ENCODE peak calls at places on chromosomes 13 and 19, in five cellular contexts. One of them, this sample, is unnamed.

GRCh38 chr13:48829536-48829935 is 146.2 kb upstream of the FNDC3A start:
- DNase-seq in PC-3: no peak
- DNase-seq in SK-N-SH: no peak
- DNase-seq in neural progenitor cell: no peak
- DNase-seq in GM23338: no peak
- DNase-seq in this sample: peak; percentile 18

GRCh38 chr13:45718063-45718462 is 15.9 kb downstream of the CBY2 start:
- DNase-seq in PC-3: peak; percentile 41
- DNase-seq in SK-N-SH: peak; percentile 48
- DNase-seq in neural progenitor cell: peak; percentile 70
- DNase-seq in GM23338: peak; percentile 85
- DNase-seq in this sample: peak; percentile 7

GRCh38 chr13:41590643-41591042 is 133.3 kb downstream of the RGCC start:
- DNase-seq in PC-3: peak; percentile 72
- DNase-seq in SK-N-SH: no peak
- DNase-seq in neural progenitor cell: no peak
- DNase-seq in GM23338: no peak
- DNase-seq in this sample: peak; percentile 93

GRCh38 chr19:52176574-52176973 is 5.2 kb upstream of the ZNF836 start:
- DNase-seq in PC-3: no peak
- DNase-seq in SK-N-SH: no peak
- DNase-seq in neural progenitor cell: peak; percentile 29
- DNase-seq in GM23338: peak; percentile 49
- DNase-seq in this sample: no peak

GRCh38 chr19:15305582-15306334 is 26.6 kb downstream of the BRD4 start:
- DNase-seq in PC-3: no peak
- DNase-seq in SK-N-SH: no peak
- DNase-seq in neural progenitor cell: no peak
- DNase-seq in GM23338: no peak
- DNase-seq in this sample: no peak

GRCh38 chr19:38340927-38341326 is 5.3 kb downstream of the CATSPERG start:
- DNase-seq in PC-3: no peak
- DNase-seq in SK-N-SH: no peak
- DNase-seq in neural progenitor cell: no peak
- DNase-seq in GM23338: no peak
- DNase-seq in this sample: no peak

GRCh38 chr19:6271251-6271650 is 8.5 kb downstream of the MLLT1 start:
- DNase-seq in PC-3: no peak
- DNase-seq in SK-N-SH: peak; percentile 67
- DNase-seq in neural progenitor cell: no peak
- DNase-seq in GM23338: peak; percentile 62
- DNase-seq in this sample: no peak

GRCh38 chr13:99686157-99686572 is 184.9 kb downstream of the TM9SF2 start:
- DNase-seq in PC-3: no peak
- DNase-seq in SK-N-SH: peak; percentile 66
- DNase-seq in neural progenitor cell: peak; percentile 30
- DNase-seq in GM23338: peak; percentile 52
- DNase-seq in this sample: no peak

GRCh38 chr13:36006347-36006746 is 124.8 kb downstream of the DCLK1 start:
- DNase-seq in PC-3: peak; percentile 45
- DNase-seq in SK-N-SH: no peak
- DNase-seq in neural progenitor cell: no peak
- DNase-seq in GM23338: no peak
- DNase-seq in this sample: no peak

GRCh38 chr19:23905771-23906170 is 8.9 kb upstream of the ZNF726 start:
- DNase-seq in PC-3: no peak
- DNase-seq in SK-N-SH: no peak
- DNase-seq in neural progenitor cell: no peak
- DNase-seq in GM23338: no peak
- DNase-seq in this sample: no peak

GRCh38 chr13:59924256-59924655 is 239.5 kb downstream of the DIAPH3 start:
- DNase-seq in PC-3: no peak
- DNase-seq in SK-N-SH: no peak
- DNase-seq in neural progenitor cell: no peak
- DNase-seq in GM23338: no peak
- DNase-seq in this sample: no peak

GRCh38 chr13:92390217-92390616 is 836.4 kb upstream of the GPC6 start:
- DNase-seq in PC-3: no peak
- DNase-seq in SK-N-SH: no peak
- DNase-seq in neural progenitor cell: no peak
- DNase-seq in GM23338: no peak
- DNase-seq in this sample: no peak

GRCh38 chr13:23636360-23636759 is 66.1 kb downstream of the TNFRSF19 start:
- DNase-seq in PC-3: no peak
- DNase-seq in SK-N-SH: no peak
- DNase-seq in neural progenitor cell: no peak
- DNase-seq in GM23338: no peak
- DNase-seq in this sample: no peak

GRCh38 chr19:38478273-38478971 is 44.9 kb downstream of the RYR1 start:
- DNase-seq in PC-3: peak; percentile 30
- DNase-seq in SK-N-SH: peak; percentile 64
- DNase-seq in neural progenitor cell: peak; percentile 65
- DNase-seq in GM23338: peak; percentile 39
- DNase-seq in this sample: peak; percentile 44

GRCh38 chr13:113327391-113327765 is 30.3 kb downstream of the LAMP1 start:
- DNase-seq in PC-3: no peak
- DNase-seq in SK-N-SH: no peak
- DNase-seq in neural progenitor cell: no peak
- DNase-seq in GM23338: no peak
- DNase-seq in this sample: no peak

GRCh38 chr13:113532156-113532806 is 41.8 kb upstream of the DCUN1D2 start:
- DNase-seq in PC-3: no peak
- DNase-seq in SK-N-SH: no peak
- DNase-seq in neural progenitor cell: no peak
- DNase-seq in GM23338: peak; percentile 73
- DNase-seq in this sample: no peak

GRCh38 chr19:609001-609340 is 19.3 kb downstream of the HCN2 start:
- DNase-seq in PC-3: peak; percentile 8
- DNase-seq in SK-N-SH: peak; percentile 89
- DNase-seq in neural progenitor cell: no peak
- DNase-seq in GM23338: no peak
- DNase-seq in this sample: no peak

GRCh38 chr19:1065606-1066109 is 1.3 kb upstream of the ARHGAP45 start:
- DNase-seq in PC-3: peak; percentile 72
- DNase-seq in SK-N-SH: no peak
- DNase-seq in neural progenitor cell: no peak
- DNase-seq in GM23338: peak; percentile 53
- DNase-seq in this sample: no peak

GRCh38 chr19:41223431-41224234 is 4.6 kb downstream of the AXL start:
- DNase-seq in PC-3: peak; percentile 92
- DNase-seq in SK-N-SH: no peak
- DNase-seq in neural progenitor cell: peak; percentile 81
- DNase-seq in GM23338: peak; percentile 76
- DNase-seq in this sample: no peak

GRCh38 chr13:65808061-65808460 is 1422.1 kb downstream of the PCDH9 start:
- DNase-seq in PC-3: no peak
- DNase-seq in SK-N-SH: no peak
- DNase-seq in neural progenitor cell: no peak
- DNase-seq in GM23338: no peak
- DNase-seq in this sample: no peak

GRCh38 chr19:12090807-12091206 is 26.3 kb downstream of the ZNF844 start:
- DNase-seq in PC-3: peak; percentile 35
- DNase-seq in SK-N-SH: peak; percentile 58
- DNase-seq in neural progenitor cell: peak; percentile 77
- DNase-seq in GM23338: peak; percentile 71
- DNase-seq in this sample: peak; percentile 67

GRCh38 chr13:76730220-76730619 is 156.0 kb downstream of the KCTD12 start:
- DNase-seq in PC-3: no peak
- DNase-seq in SK-N-SH: no peak
- DNase-seq in neural progenitor cell: no peak
- DNase-seq in GM23338: no peak
- DNase-seq in this sample: no peak

GRCh38 chr19:48658483-48658882 is 12.5 kb upstream of the CA11 start:
- DNase-seq in PC-3: no peak
- DNase-seq in SK-N-SH: no peak
- DNase-seq in neural progenitor cell: no peak
- DNase-seq in GM23338: no peak
- DNase-seq in this sample: no peak

GRCh38 chr19:41376241-41376997 is at the start of gene TMEM91:
- DNase-seq in PC-3: no peak
- DNase-seq in SK-N-SH: peak; percentile 75
- DNase-seq in neural progenitor cell: peak; percentile 84
- DNase-seq in GM23338: peak; percentile 82
- DNase-seq in this sample: no peak

GRCh38 chr13:23701646-23702045 is 131.4 kb downstream of the TNFRSF19 start:
- DNase-seq in PC-3: no peak
- DNase-seq in SK-N-SH: no peak
- DNase-seq in neural progenitor cell: no peak
- DNase-seq in GM23338: no peak
- DNase-seq in this sample: no peak

GRCh38 chr13:94712812-94713555 is 639 bp upstream of the SOX21 start:
- DNase-seq in PC-3: peak; percentile 74
- DNase-seq in SK-N-SH: peak; percentile 76
- DNase-seq in neural progenitor cell: peak; percentile 92
- DNase-seq in GM23338: peak; percentile 60
- DNase-seq in this sample: no peak

GRCh38 chr19:45352914-45353796 is 12.6 kb downstream of the KLC3 start:
- DNase-seq in PC-3: no peak
- DNase-seq in SK-N-SH: peak; percentile 47
- DNase-seq in neural progenitor cell: no peak
- DNase-seq in GM23338: no peak
- DNase-seq in this sample: no peak

GRCh38 chr13:77907653-77908341 is 10.8 kb downstream of the EDNRB start:
- DNase-seq in PC-3: no peak
- DNase-seq in SK-N-SH: no peak
- DNase-seq in neural progenitor cell: no peak
- DNase-seq in GM23338: no peak
- DNase-seq in this sample: no peak

GRCh38 chr19:48450441-48450840 is 4.7 kb downstream of the GRWD1 start:
- DNase-seq in PC-3: no peak
- DNase-seq in SK-N-SH: peak; percentile 18
- DNase-seq in neural progenitor cell: no peak
- DNase-seq in GM23338: no peak
- DNase-seq in this sample: no peak

GRCh38 chr13:97231118-97231831 is 9.1 kb downstream of the MBNL2 start:
- DNase-seq in PC-3: no peak
- DNase-seq in SK-N-SH: no peak
- DNase-seq in neural progenitor cell: no peak
- DNase-seq in GM23338: no peak
- DNase-seq in this sample: no peak

GRCh38 chr19:2253106-2254051 is 2.8 kb downstream of the JSRP1 start:
- DNase-seq in PC-3: no peak
- DNase-seq in SK-N-SH: peak; percentile 58
- DNase-seq in neural progenitor cell: peak; percentile 83
- DNase-seq in GM23338: peak; percentile 87
- DNase-seq in this sample: peak; percentile 78

GRCh38 chr19:36528921-36529518 is 949 bp upstream of the ZNF260 start:
- DNase-seq in PC-3: no peak
- DNase-seq in SK-N-SH: peak; percentile 25
- DNase-seq in neural progenitor cell: peak; percentile 48
- DNase-seq in GM23338: peak; percentile 58
- DNase-seq in this sample: peak; percentile 39

GRCh38 chr13:33007950-33008349 is 8.3 kb upstream of the KL start:
- DNase-seq in PC-3: no peak
- DNase-seq in SK-N-SH: no peak
- DNase-seq in neural progenitor cell: no peak
- DNase-seq in GM23338: no peak
- DNase-seq in this sample: no peak

GRCh38 chr19:41362143-41362847 is 1.7 kb downstream of the B9D2 start:
- DNase-seq in PC-3: peak; percentile 24
- DNase-seq in SK-N-SH: peak; percentile 4
- DNase-seq in neural progenitor cell: no peak
- DNase-seq in GM23338: no peak
- DNase-seq in this sample: no peak

GRCh38 chr13:94599877-94600276 is 1.8 kb upstream of the GPR180 start:
- DNase-seq in PC-3: no peak
- DNase-seq in SK-N-SH: no peak
- DNase-seq in neural progenitor cell: no peak
- DNase-seq in GM23338: no peak
- DNase-seq in this sample: no peak

GRCh38 chr13:48977973-48978372 is 2.3 kb downstream of the FNDC3A start:
- DNase-seq in PC-3: peak; percentile 13
- DNase-seq in SK-N-SH: no peak
- DNase-seq in neural progenitor cell: no peak
- DNase-seq in GM23338: no peak
- DNase-seq in this sample: peak; percentile 16

GRCh38 chr19:16497042-16497441 is 848 bp downstream of the C19orf44 start:
- DNase-seq in PC-3: peak; percentile 17
- DNase-seq in SK-N-SH: no peak
- DNase-seq in neural progenitor cell: no peak
- DNase-seq in GM23338: no peak
- DNase-seq in this sample: no peak

GRCh38 chr19:17553256-17553655 is 2.2 kb upstream of the COLGALT1 start:
- DNase-seq in PC-3: peak; percentile 80
- DNase-seq in SK-N-SH: no peak
- DNase-seq in neural progenitor cell: peak; percentile 15
- DNase-seq in GM23338: peak; percentile 45
- DNase-seq in this sample: no peak

GRCh38 chr13:86082116-86082515 is 282.9 kb upstream of the SLITRK6 start:
- DNase-seq in PC-3: peak; percentile 40
- DNase-seq in SK-N-SH: no peak
- DNase-seq in neural progenitor cell: no peak
- DNase-seq in GM23338: no peak
- DNase-seq in this sample: no peak

GRCh38 chr13:42762917-42763316 is 18.5 kb upstream of the FAM216B start:
- DNase-seq in PC-3: peak; percentile 44
- DNase-seq in SK-N-SH: no peak
- DNase-seq in neural progenitor cell: no peak
- DNase-seq in GM23338: no peak
- DNase-seq in this sample: no peak
- TF ChIP-seq EZH2phosphoT487 in PC-3: no peak
- TF ChIP-seq EZH2phosphoT487 in SK-N-SH: no peak
- TF ChIP-seq EZH2phosphoT487 in neural progenitor cell: no peak
- TF ChIP-seq EZH2phosphoT487 in GM23338: no peak
- TF ChIP-seq EZH2phosphoT487 in this sample: no peak

GRCh38 chr13:19596086-19596485 is 34.8 kb upstream of the TPTE2 start:
- DNase-seq in PC-3: no peak
- DNase-seq in SK-N-SH: no peak
- DNase-seq in neural progenitor cell: no peak
- DNase-seq in GM23338: no peak
- DNase-seq in this sample: no peak
- H2AFZ ChIP-seq in PC-3: no peak overlapping the region
- H2AFZ ChIP-seq in SK-N-SH: no peak overlapping the region
- H2AFZ ChIP-seq in neural progenitor cell: no peak overlapping the region
- H2AFZ ChIP-seq in GM23338: no peak overlapping the region
- H2AFZ ChIP-seq in this sample: no peak overlapping the region

GRCh38 chr19:3641515-3642269 is 15.1 kb upstream of the CACTIN start:
- DNase-seq in PC-3: no peak
- DNase-seq in SK-N-SH: no peak
- DNase-seq in neural progenitor cell: no peak
- DNase-seq in GM23338: no peak
- DNase-seq in this sample: no peak
- H3K27ac ChIP-seq in PC-3: no peak overlapping the region
- H3K27ac ChIP-seq in SK-N-SH: no peak overlapping the region
- H3K27ac ChIP-seq in neural progenitor cell: no peak overlapping the region
- H3K27ac ChIP-seq in GM23338: no peak overlapping the region
- H3K27ac ChIP-seq in this sample: no peak overlapping the region

GRCh38 chr19:53960187-53960586 is 2.5 kb upstream of the CACNG8 start:
- DNase-seq in PC-3: no peak
- DNase-seq in SK-N-SH: peak; percentile 47
- DNase-seq in neural progenitor cell: peak; percentile 62
- DNase-seq in GM23338: peak; percentile 59
- DNase-seq in this sample: no peak
- TF ChIP-seq EZH2phosphoT487 in PC-3: no peak
- TF ChIP-seq EZH2phosphoT487 in SK-N-SH: no peak
- TF ChIP-seq EZH2phosphoT487 in neural progenitor cell: peak; percentile 58
- TF ChIP-seq EZH2phosphoT487 in GM23338: no peak
- TF ChIP-seq EZH2phosphoT487 in this sample: no peak